ENCODE peak calls at places on chromosome 22, in four cellular contexts. X is adrenal gland, N is ovary, U is GM12878. S is an unnamed sample.

GRCh38 chr22:26479043-26479791 is 4.4 kb downstream of the HPS4 start:
- DNase-seq in X (no peak), N (no peak), U (no peak), S (peak)

GRCh38 chr22:47049078-47049609 is 286.7 kb downstream of the TBC1D22A start:
- DNase-seq in X (no peak), N (no peak), U (no peak), S (no peak)

GRCh38 chr22:22245256-22245909 is 797 bp downstream of the VPREB1 start:
- DNase-seq in X (no peak), N (no peak), U (no peak), S (no peak)

GRCh38 chr22:17381237-17381913 is 12.1 kb downstream of the CECR2 start:
- DNase-seq in X (no peak), N (no peak), U (no peak), S (no peak)

GRCh38 chr22:30561402-30562154 is 12.9 kb downstream of the GAL3ST1 start:
- DNase-seq in X (no peak), N (no peak), U (no peak), S (no peak)

GRCh38 chr22:27391092-27391770 is 410.3 kb downstream of the MN1 start:
- DNase-seq in X (peak), N (peak), U (no peak), S (no peak)

GRCh38 chr22:22921575-22921974 is 34.0 kb downstream of the IGLL5 start:
- DNase-seq in X (no peak), N (no peak), U (no peak), S (no peak)

GRCh38 chr22:47122441-47123000 is 360.1 kb downstream of the TBC1D22A start:
- DNase-seq in X (no peak), N (peak), U (no peak), S (no peak)

GRCh38 chr22:40791241-40791640 is 27.9 kb downstream of the SLC25A17 start:
- DNase-seq in X (no peak), N (no peak), U (no peak), S (no peak)

GRCh38 chr22:34804588-34804987 is 261.4 kb upstream of the ISX start:
- DNase-seq in X (no peak), N (no peak), U (no peak), S (no peak)

GRCh38 chr22:49203863-49204598 is 623.6 kb downstream of the BRD1 start:
- DNase-seq in X (no peak), N (peak), U (no peak), S (no peak)

GRCh38 chr22:31836010-31836409 is 82.2 kb downstream of the DEPDC5 start:
- DNase-seq in X (no peak), N (no peak), U (no peak), S (no peak)

GRCh38 chr22:33400061-33400840 is 342.1 kb upstream of the SYN3 start:
- DNase-seq in X (no peak), N (no peak), U (no peak), S (no peak)

GRCh38 chr22:31651667-31652066 is 10.3 kb downstream of the PISD start:
- DNase-seq in X (no peak), N (no peak), U (no peak), S (no peak)

GRCh38 chr22:25928038-25928437 is 186.1 kb downstream of the MYO18B start:
- DNase-seq in X (no peak), N (no peak), U (no peak), S (no peak)

DNA sequence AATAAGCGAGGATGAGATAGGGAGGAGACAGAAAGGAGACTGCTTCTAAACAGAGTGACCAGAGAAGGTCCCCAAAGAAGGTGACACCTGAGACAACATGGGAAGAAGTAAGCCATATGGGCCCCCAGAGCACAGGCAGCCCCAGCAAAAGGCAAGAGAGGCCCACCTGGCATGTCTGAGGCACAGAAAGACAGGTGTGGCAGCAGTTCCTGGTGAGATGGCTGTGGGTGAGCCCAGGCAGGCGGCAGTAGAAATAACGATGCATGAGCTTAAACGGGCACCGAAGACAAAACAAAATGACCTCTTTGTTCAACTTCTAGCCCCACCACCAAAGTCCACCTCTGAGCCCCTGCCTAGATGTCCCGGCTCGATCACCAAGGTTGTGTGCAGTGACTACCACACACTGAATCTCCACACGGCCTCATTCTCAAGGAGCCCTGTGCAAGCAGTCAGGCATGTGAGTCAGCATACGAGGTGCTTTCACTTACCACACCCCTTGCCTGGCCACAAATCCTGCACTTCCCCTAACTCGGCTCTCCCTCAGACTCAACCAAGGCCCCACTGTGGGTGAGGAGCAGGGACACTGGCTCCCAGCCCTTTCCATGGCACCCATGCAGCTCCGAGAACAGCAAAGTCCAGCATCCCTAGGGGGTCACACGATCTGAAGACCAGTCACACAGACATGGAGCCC is 77.6 kb downstream of the PACSIN2 start:
- DNase-seq in X (peak), N (no peak), U (no peak), S (no peak)
- TF ChIP-seq POLR2A in X (no peak), N (no peak), U (peak), S (peak)

GRCh38 chr22:38294193-38294592 is 21.4 kb upstream of the TMEM184B start:
- DNase-seq in X (no peak), N (no peak), U (no peak), S (no peak)
- H3K27ac ChIP-seq in X (peak), N (no peak), U (no peak), S (no peak)

DNA sequence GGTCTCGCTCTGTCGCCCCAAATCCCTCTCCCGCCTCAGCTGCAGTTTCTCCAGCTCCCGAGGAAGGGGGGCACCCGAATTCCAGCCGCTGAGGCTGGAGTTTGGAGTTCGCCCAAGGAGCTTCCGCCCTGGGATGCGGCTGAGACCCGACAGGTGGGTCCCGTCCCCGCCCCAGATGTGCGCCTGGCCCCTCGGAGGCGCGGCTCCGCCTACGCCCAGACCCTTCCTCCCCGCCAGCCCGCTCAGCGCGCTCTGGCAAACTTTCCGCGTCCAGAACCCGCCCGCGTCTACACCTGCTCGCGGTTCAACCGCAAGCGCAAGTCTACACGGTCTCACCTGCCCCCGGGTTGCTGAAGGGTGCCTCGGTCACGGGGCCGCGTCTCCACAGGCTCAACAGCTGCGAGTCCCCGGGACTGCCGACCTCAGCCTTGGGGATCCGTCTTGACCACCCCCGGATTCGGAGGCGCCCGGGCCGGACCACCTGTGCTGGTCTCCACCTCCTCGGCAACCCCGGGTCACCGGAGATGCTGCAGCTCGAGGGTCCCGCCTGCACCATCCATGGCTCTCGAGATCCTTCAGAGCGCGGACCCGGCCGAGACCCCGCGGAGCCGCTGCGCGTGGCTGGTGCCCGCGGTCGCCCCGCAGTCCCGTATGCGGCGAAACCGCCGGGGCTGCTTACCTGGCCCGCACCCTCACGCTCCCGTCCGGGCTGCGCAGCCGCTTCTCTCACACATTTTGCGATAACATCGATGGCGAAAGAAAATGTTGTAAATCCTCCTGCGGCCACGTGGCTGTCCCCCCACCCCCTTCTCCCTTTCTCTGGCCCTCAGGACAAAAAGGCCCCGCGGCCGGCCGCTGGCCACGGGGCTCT is 63.6 kb downstream of the NFAM1 start:
- DNase-seq in X (no peak), N (peak), U (no peak), S (no peak)
- TF ChIP-seq POLR2A in X (no peak), N (no peak), U (no peak), S (peak)

DNA sequence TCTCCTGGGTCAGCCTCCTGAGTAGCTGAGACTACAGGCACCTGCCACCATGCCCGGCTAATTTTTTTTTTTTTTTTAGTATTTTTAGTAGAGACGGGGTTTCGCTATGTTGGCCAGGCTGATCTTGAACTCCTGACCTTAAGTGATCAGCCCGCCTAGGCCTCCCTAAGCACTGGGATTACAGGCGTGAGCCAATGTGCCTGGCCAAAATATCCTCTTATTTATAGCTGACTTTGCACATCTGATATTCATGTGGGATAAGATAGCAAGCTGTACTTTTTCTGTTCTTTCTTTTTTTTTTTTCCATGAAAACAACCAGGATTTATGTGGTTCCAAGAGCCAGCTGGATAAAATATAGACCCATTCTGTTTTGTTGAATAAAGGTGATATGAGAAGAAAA is 12.1 kb upstream of the XBP1 start:
- DNase-seq in X (no peak), N (no peak), U (no peak), S (no peak)
- H3K27ac ChIP-seq in X (peak), N (no peak), U (peak), S (peak)